ENCODE peak calls at places on chromosomes 16 and 17, in six cellular contexts. N is activated B cell treated with CpG ODN at 0.5 μM for 24 hours; Z is activated CD4-positive, alpha-beta T cell treated with anti-CD3 and anti-CD28 coated beads, Interleukin-2, amount 50 U/mL, for 1 hour; I is NCI-H1417; Y is right cardiac atrium; Q is fibroblast of mammary gland. U is an unnamed sample.

GRCh38 chr17:34300652-34301390 is 15.3 kb downstream of the CCL11 start:
- DNase-seq in Z (no peak), N (no peak), Q (peak; percentile 80), Y (no peak), I (no peak), U (peak; percentile 58)

GRCh38 chr16:48126801-48127644 is 28.8 kb downstream of the ABCC12 start:
- DNase-seq in Y (no peak), Z (no peak), N (no peak), I (no peak), Q (peak; percentile 98), U (peak; percentile 92)

GRCh38 chr17:27895940-27896535 is 2.9 kb upstream of the LYRM9 start:
- DNase-seq in Y (no peak), I (no peak), N (no peak), Z (no peak), Q (no peak), U (no peak)

GRCh38 chr17:39461911-39462641 is 790 bp downstream of the CDK12 start:
- DNase-seq in N (no peak), Q (peak; percentile 54), Z (no peak), I (peak; percentile 41), Y (no peak), U (peak; percentile 53)

GRCh38 chr16:56614549-56614991 is 6.2 kb downstream of the MT2A start:
- DNase-seq in Q (peak; percentile 67), Y (no peak), I (no peak), Z (no peak), N (no peak), U (peak; percentile 68)

GRCh38 chr16:65061935-65062334 is 59.9 kb downstream of the CDH11 start:
- DNase-seq in N (no peak), Y (no peak), I (no peak), Q (peak; percentile 41), Z (no peak), U (no peak)

GRCh38 chr16:81730090-81731051 is 48.7 kb upstream of the PLCG2 start:
- DNase-seq in Q (peak; percentile 72), Z (peak; percentile 55), N (peak; percentile 65), I (peak; percentile 90), Y (peak; percentile 96), U (peak; percentile 89)

GRCh38 chr17:74071280-74071679 is 132.2 kb upstream of the RPL38 start:
- DNase-seq in N (no peak), Z (no peak), I (no peak), Q (no peak), Y (no peak), U (no peak)

GRCh38 chr16:85659805-85660511 is 28.8 kb downstream of the GINS2 start:
- DNase-seq in Z (peak; percentile 61), I (peak; percentile 36), Q (peak; percentile 50), Y (peak; percentile 84), N (peak; percentile 70), U (peak; percentile 72)

GRCh38 chr17:6651483-6652452 is at the start of the genes C17orf100 and MED31:
- DNase-seq in N (peak; percentile 97), Y (peak; percentile 98), Q (peak; percentile 87), Z (peak; percentile 92), I (peak; percentile 81), U (peak; percentile 89)